ENCODE peak calls at places on chromosomes 16 and 17, in eight cellular contexts. G is IMR-90, S is HCT116, K is BJ, W is cardiac muscle cell, Y is GM20000, J is mesothelial cell of epicardium, N is lower leg skin. E is an unnamed sample.
A peak's percentile ranks its signal among the peaks of the same experiment; 100 is the strongest.

GRCh38 chr17:63124958-63125357 is 158.9 kb downstream of the TANC2 start:
- DNase-seq in J (no peak), Y (no peak), S (no peak), N (no peak), K (no peak), G (no peak), W (no peak), E (no peak)

GRCh38 chr16:31472559-31473203 is 729 bp downstream of the TGFB1I1 start:
- DNase-seq in N (peak; percentile 87), K (peak; percentile 58), W (peak; percentile 82), G (peak; percentile 88), J (no peak), S (peak; percentile 90), Y (peak; percentile 67), E (no peak)

GRCh38 chr17:13885953-13886889 is 183.1 kb upstream of the COX10 start:
- DNase-seq in Y (no peak), S (no peak), W (peak; percentile 49), G (peak; percentile 69), J (no peak), K (no peak), N (no peak), E (no peak)

GRCh38 chr17:73210002-73210678 is 17.3 kb downstream of the COG1 start:
- DNase-seq in N (no peak), S (no peak), W (no peak), K (no peak), G (no peak), J (no peak), Y (no peak), E (no peak)

GRCh38 chr17:31915456-31916100 is 14.1 kb upstream of the UTP6 start:
- DNase-seq in G (peak; percentile 41), W (no peak), K (no peak), Y (no peak), N (no peak), S (no peak), J (no peak), E (no peak)

GRCh38 chr17:40025991-40026815 is 11.0 kb downstream of the CSF3 start:
- DNase-seq in J (no peak), N (no peak), W (no peak), Y (no peak), G (no peak), S (no peak), K (no peak), E (no peak)

GRCh38 chr16:46746821-46747776 is 1.0 kb downstream of the MYLK3 start:
- DNase-seq in W (peak; percentile 92), J (no peak), G (no peak), Y (no peak), K (no peak), S (no peak), N (no peak), E (no peak)

GRCh38 chr17:19747829-19748806 is at the start of gene ALDH3A1:
- DNase-seq in N (no peak), Y (no peak), J (no peak), W (no peak), G (no peak), S (no peak), K (no peak), E (no peak)

GRCh38 chr16:81610936-81611335 is 166.3 kb downstream of the CMIP start:
- DNase-seq in S (no peak), K (no peak), G (no peak), J (no peak), Y (no peak), W (no peak), N (no peak), E (no peak)

GRCh38 chr17:47009759-47010594 is 30.9 kb upstream of the RPRML start:
- DNase-seq in J (no peak), W (no peak), K (no peak), Y (no peak), G (no peak), S (no peak), N (no peak), E (no peak)

GRCh38 chr17:81870155-81870977 is 771 bp downstream of the ARHGDIA start:
- DNase-seq in G (peak; percentile 69), N (no peak), Y (peak; percentile 65), S (no peak), K (no peak), W (peak; percentile 39), J (no peak), E (no peak)

GRCh38 chr17:27236710-27237315 is 57.1 kb upstream of the WSB1 start:
- DNase-seq in J (no peak), Y (peak; percentile 40), W (peak; percentile 76), G (peak; percentile 75), K (no peak), S (peak; percentile 61), N (peak; percentile 87), E (peak; percentile 74)

GRCh38 chr17:70168044-70168978 is 1.0 kb upstream of the KCNJ2 start:
- DNase-seq in Y (peak; percentile 46), J (peak; percentile 34), K (peak; percentile 25), S (no peak), G (peak; percentile 81), N (peak; percentile 65), W (peak; percentile 66), E (peak; percentile 45)

GRCh38 chr17:63772801-63773271 is 561 bp downstream of the CCDC47 start:
- DNase-seq in W (peak; percentile 30), K (no peak), S (no peak), J (no peak), G (peak; percentile 31), N (no peak), Y (no peak), E (no peak)

GRCh38 chr16:73020409-73020884 is 27.5 kb downstream of the ZFHX3 start:
- DNase-seq in S (peak; percentile 72), J (no peak), K (no peak), N (peak; percentile 66), W (no peak), G (peak; percentile 92), Y (no peak), E (no peak)

GRCh38 chr16:67241008-67241900 is 6.0 kb downstream of the FHOD1 start:
- DNase-seq in S (no peak), W (no peak), J (no peak), K (peak; percentile 69), G (peak; percentile 92), N (no peak), Y (no peak), E (no peak)

GRCh38 chr16:76335187-76335974 is 58.2 kb downstream of the CNTNAP4 start:
- DNase-seq in N (no peak), W (no peak), Y (no peak), J (no peak), S (no peak), G (no peak), K (no peak), E (no peak)
- TF ChIP-seq CTCF in N (no peak), W (no peak), Y (no peak), J (no peak), S (no peak), G (no peak), K (no peak), E (no peak)

DNA sequence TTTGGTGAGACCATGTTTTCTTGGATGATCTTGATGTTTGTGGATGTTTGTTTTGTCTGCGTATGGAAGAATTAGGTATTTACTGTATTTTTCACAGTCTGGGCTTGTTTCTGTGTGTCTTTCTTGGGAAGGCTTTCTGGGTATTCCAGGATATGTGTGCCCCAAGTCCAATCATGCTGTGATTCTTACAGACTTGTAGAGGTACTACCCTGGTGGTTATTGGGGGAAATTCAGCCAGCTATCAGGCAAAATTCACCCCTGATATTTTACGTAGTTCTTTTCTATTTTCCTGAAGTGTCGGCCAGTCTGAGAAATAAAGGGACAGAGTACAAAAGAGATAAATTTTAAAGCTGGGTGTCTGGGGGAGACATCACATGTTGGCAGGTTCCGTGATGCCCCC is 33.4 kb upstream of the ARL4D start:
- DNase-seq in N (no peak), S (no peak), J (no peak), G (no peak), W (no peak), K (no peak), Y (no peak), E (no peak)
- TF ChIP-seq CTCF in N (no peak), S (no peak), J (peak; percentile 18), G (no peak), W (no peak), K (peak; percentile 26), Y (no peak), E (no peak)

GRCh38 chr17:45050680-45051059 is 762 bp downstream of the DCAKD start:
- DNase-seq in G (peak; percentile 28), Y (peak; percentile 63), W (no peak), J (no peak), S (no peak), N (no peak), K (no peak), E (no peak)

GRCh38 chr17:45052052-45052772 is 780 bp upstream of the DCAKD start:
- DNase-seq in G (no peak), N (no peak), W (peak; percentile 37), J (no peak), K (no peak), Y (no peak), S (no peak), E (peak; percentile 33)

GRCh38 chr17:45046536-45047125 is 4.8 kb downstream of the DCAKD start:
- DNase-seq in G (peak; percentile 51), W (no peak), K (no peak), S (no peak), N (no peak), Y (no peak), J (no peak), E (no peak)

GRCh38 chr17:45051060-45051719 is at the start of gene DCAKD:
- DNase-seq in W (peak; percentile 98), K (peak; percentile 75), J (peak; percentile 90), Y (peak; percentile 97), S (peak; percentile 88), G (peak; percentile 95), N (peak; percentile 88), E (peak; percentile 79)

DNA sequence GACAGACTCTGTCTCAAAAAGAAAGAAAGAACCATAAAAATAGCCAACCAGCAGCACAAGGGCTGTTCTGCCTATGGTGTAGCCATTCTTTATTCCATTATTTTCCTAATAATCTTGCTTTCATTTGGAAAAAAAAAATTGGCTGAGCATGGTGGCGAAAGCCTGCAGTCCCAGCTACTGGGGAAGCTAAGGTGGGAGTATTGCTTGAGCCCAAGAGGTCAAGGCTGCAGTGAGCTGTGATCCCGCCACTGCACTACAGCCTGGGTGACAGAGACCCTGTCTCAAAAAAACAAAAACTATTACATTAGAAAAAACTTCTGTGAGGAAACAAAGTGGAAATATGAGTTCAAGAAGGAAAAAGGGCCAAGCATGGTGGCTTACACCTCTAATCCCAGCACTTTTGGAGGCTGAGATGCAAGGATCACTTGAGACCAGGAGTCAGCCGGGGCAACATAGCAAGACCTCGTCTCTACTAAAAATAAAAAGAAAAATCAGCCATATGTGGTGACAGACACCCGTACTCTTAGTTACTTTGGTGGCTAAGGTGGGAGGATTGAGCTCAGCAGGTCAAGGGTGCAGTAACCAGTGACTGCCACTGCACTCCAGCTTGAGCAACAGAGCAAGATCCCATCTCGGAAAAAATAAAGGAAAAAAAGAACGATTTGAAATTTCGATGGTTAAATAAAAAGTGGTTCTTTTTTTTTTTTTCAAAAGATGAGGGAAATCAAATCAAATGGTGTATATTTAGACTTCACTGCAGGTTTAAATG is 2.5 kb downstream of the DCAKD start:
- DNase-seq in S (no peak), K (no peak), N (no peak), W (no peak), Y (no peak), G (no peak), J (no peak), E (no peak)
- TF ChIP-seq CTCF in S (no peak), K (peak; percentile 22), N (no peak), W (peak; percentile 26), Y (peak; percentile 11), G (no peak), J (peak; percentile 10), E (peak; percentile 52)

DNA sequence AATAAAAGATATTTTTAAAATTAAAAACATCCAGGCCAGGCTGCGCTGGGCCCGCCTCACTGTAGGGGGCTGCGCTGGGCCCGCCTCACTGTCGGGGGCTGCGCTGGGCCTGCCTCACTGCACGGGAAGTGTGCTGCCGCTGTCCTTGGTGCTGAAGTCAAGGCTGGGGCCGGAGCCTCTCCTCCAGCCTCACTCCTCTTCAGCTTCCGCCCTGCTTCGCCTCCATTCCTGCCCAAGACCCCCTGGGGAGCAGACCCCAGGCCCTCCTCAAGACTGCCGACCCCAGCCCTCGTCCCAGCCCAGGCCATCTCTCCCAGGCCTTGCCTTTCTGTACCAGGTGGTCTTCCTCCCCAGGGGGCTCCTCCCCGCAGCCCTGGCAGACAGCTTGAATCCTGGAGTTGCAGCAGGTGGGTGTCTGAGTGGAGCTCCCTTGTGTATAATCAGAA is 26.2 kb downstream of the ENDOV start:
- DNase-seq in S (no peak), G (peak; percentile 36), K (no peak), W (peak; percentile 90), Y (peak; percentile 86), N (no peak), J (peak; percentile 83), E (peak; percentile 88)
- TF ChIP-seq CTCF in S (no peak), G (peak; percentile 2), K (no peak), W (no peak), Y (no peak), N (no peak), J (no peak), E (no peak)